ENCODE peak calls at places on chromosomes 6 and 20, in four cellular contexts. One of them, this sample, is unnamed.

GRCh38 chr6:168147205-168147738 is 68.3 kb upstream of the FRMD1 start:
- DNase-seq in ACHN: no peak
- DNase-seq in lung microvascular endothelial cell: no peak
- DNase-seq in AG04450: no peak
- DNase-seq in this sample: no peak

GRCh38 chr6:104226798-104227444 is 632.8 kb downstream of the HACE1 start:
- DNase-seq in ACHN: no peak
- DNase-seq in lung microvascular endothelial cell: no peak
- DNase-seq in AG04450: no peak
- DNase-seq in this sample: no peak

GRCh38 chr6:28764014-28764723 is 159.6 kb downstream of the TRIM27 start:
- DNase-seq in lung microvascular endothelial cell: no peak
- DNase-seq in ACHN: no peak
- DNase-seq in AG04450: no peak
- DNase-seq in this sample: no peak

GRCh38 chr20:56690531-56691175 is 61.5 kb downstream of the TFAP2C start:
- DNase-seq in AG04450: no peak
- DNase-seq in lung microvascular endothelial cell: no peak
- DNase-seq in ACHN: no peak
- DNase-seq in this sample: no peak

GRCh38 chr6:132948889-132949288 is 134.5 kb downstream of the RPS12 start:
- DNase-seq in AG04450: no peak
- DNase-seq in lung microvascular endothelial cell: no peak
- DNase-seq in ACHN: no peak
- DNase-seq in this sample: no peak

GRCh38 chr20:51136326-51136725 is 113.4 kb upstream of the KCNG1 start:
- DNase-seq in ACHN: no peak
- DNase-seq in lung microvascular endothelial cell: peak; percentile 66
- DNase-seq in AG04450: no peak
- DNase-seq in this sample: no peak

GRCh38 chr6:17015551-17016381 is 86.1 kb upstream of the STMND1 start:
- DNase-seq in AG04450: no peak
- DNase-seq in lung microvascular endothelial cell: peak; percentile 30
- DNase-seq in ACHN: peak; percentile 35
- DNase-seq in this sample: no peak

GRCh38 chr6:70310063-70310694 is 7.3 kb upstream of the COL9A1 start:
- DNase-seq in ACHN: peak; percentile 62
- DNase-seq in lung microvascular endothelial cell: peak; percentile 50
- DNase-seq in AG04450: no peak
- DNase-seq in this sample: peak; percentile 2

GRCh38 chr6:139473239-139473701 is 98.8 kb upstream of the CITED2 start:
- DNase-seq in lung microvascular endothelial cell: no peak
- DNase-seq in AG04450: no peak
- DNase-seq in ACHN: no peak
- DNase-seq in this sample: no peak

GRCh38 chr6:56292505-56293181 is 45.3 kb upstream of the COL21A1 start:
- DNase-seq in lung microvascular endothelial cell: peak; percentile 80
- DNase-seq in AG04450: peak; percentile 41
- DNase-seq in ACHN: peak; percentile 57
- DNase-seq in this sample: no peak

GRCh38 chr20:57400821-57401564 is 9.8 kb downstream of the RBM38 start:
- DNase-seq in AG04450: no peak
- DNase-seq in lung microvascular endothelial cell: no peak
- DNase-seq in ACHN: no peak
- DNase-seq in this sample: no peak

GRCh38 chr6:24332306-24332705 is 25.6 kb downstream of the DCDC2 start:
- DNase-seq in lung microvascular endothelial cell: no peak
- DNase-seq in ACHN: peak; percentile 97
- DNase-seq in AG04450: no peak
- DNase-seq in this sample: no peak

GRCh38 chr6:83514877-83515466 is 2.6 kb downstream of the PRSS35 start:
- DNase-seq in ACHN: peak; percentile 51
- DNase-seq in AG04450: peak; percentile 63
- DNase-seq in lung microvascular endothelial cell: peak; percentile 74
- DNase-seq in this sample: no peak

GRCh38 chr20:44646023-44646640 is 5.4 kb downstream of the ADA start:
- DNase-seq in AG04450: peak; percentile 16
- DNase-seq in ACHN: no peak
- DNase-seq in lung microvascular endothelial cell: peak; percentile 71
- DNase-seq in this sample: no peak

GRCh38 chr6:161941565-161941964 is 667.7 kb upstream of the AGPAT4 start:
- DNase-seq in ACHN: no peak
- DNase-seq in AG04450: no peak
- DNase-seq in lung microvascular endothelial cell: no peak
- DNase-seq in this sample: no peak

GRCh38 chr20:21183722-21184121 is 57.8 kb downstream of the KIZ start:
- DNase-seq in lung microvascular endothelial cell: no peak
- DNase-seq in ACHN: peak; percentile 64
- DNase-seq in AG04450: no peak
- DNase-seq in this sample: no peak

GRCh38 chr6:30730611-30731435 is 10.7 kb downstream of the TUBB start:
- DNase-seq in ACHN: peak; percentile 66
- DNase-seq in AG04450: no peak
- DNase-seq in lung microvascular endothelial cell: peak; percentile 85
- DNase-seq in this sample: no peak